ENCODE peak calls at places on chromosomes 5 and 9, in four cellular contexts. Z is psoas muscle, L is right atrium auricular region, F is AG04450. S is an unnamed sample.

GRCh38 chr9:126690431-126691051 is 76.8 kb downstream of the LMX1B start:
- DNase-seq in Z (no peak), L (no peak), F (no peak), S (peak; percentile 32)

GRCh38 chr9:73081979-73082657 is 69.5 kb upstream of the ANXA1 start:
- DNase-seq in Z (no peak), L (no peak), F (no peak), S (no peak)

GRCh38 chr5:142512041-142512679 is 173.7 kb downstream of the FGF1 start:
- DNase-seq in Z (peak; percentile 34), L (no peak), F (no peak), S (no peak)

GRCh38 chr5:150001660-150002493 is 1.3 kb downstream of the HMGXB3 start:
- DNase-seq in Z (peak; percentile 22), L (no peak), F (no peak), S (peak; percentile 75)

GRCh38 chr9:69980041-69980440 is 63.6 kb upstream of the MAMDC2 start:
- DNase-seq in Z (no peak), L (no peak), F (no peak), S (no peak)

GRCh38 chr5:124872615-124873014 is 126.2 kb upstream of the ZNF608 start:
- DNase-seq in Z (no peak), L (no peak), F (no peak), S (no peak)

GRCh38 chr9:125258832-125259534 is 2.6 kb upstream of the GAPVD1 start:
- DNase-seq in Z (no peak), L (no peak), F (no peak), S (no peak)

GRCh38 chr9:110069326-110070248 is 138.4 kb downstream of the C9orf152 start:
- DNase-seq in Z (peak; percentile 54), L (peak; percentile 73), F (peak; percentile 53), S (peak; percentile 34)

GRCh38 chr5:103452666-103453065 is 109.9 kb downstream of the NUDT12 start:
- DNase-seq in Z (no peak), L (no peak), F (no peak), S (peak; percentile 75)

GRCh38 chr5:143195496-143195895 is 208.0 kb downstream of the NR3C1 start:
- DNase-seq in Z (no peak), L (no peak), F (no peak), S (no peak)

GRCh38 chr9:88746029-88746743 is 211.2 kb downstream of the NXNL2 start:
- DNase-seq in Z (peak; percentile 59), L (no peak), F (peak; percentile 81), S (peak; percentile 90)

GRCh38 chr9:70902171-70902570 is 219.2 kb downstream of the TRPM3 start:
- DNase-seq in Z (no peak), L (no peak), F (no peak), S (no peak)

GRCh38 chr5:149762958-149763630 is 33.0 kb downstream of the PPARGC1B start:
- DNase-seq in Z (no peak), L (no peak), F (no peak), S (no peak)

GRCh38 chr5:78137290-78137689 is 157.2 kb downstream of the AP3B1 start:
- DNase-seq in Z (no peak), L (no peak), F (no peak), S (no peak)

GRCh38 chr5:78127875-78128274 is 166.6 kb downstream of the AP3B1 start:
- DNase-seq in Z (no peak), L (no peak), F (no peak), S (no peak)

GRCh38 chr5:78129632-78130031 is 164.9 kb downstream of the AP3B1 start:
- DNase-seq in Z (no peak), L (no peak), F (no peak), S (no peak)

GRCh38 chr5:78132507-78132906 is 162.0 kb downstream of the AP3B1 start:
- DNase-seq in Z (no peak), L (no peak), F (no peak), S (no peak)

DNA sequence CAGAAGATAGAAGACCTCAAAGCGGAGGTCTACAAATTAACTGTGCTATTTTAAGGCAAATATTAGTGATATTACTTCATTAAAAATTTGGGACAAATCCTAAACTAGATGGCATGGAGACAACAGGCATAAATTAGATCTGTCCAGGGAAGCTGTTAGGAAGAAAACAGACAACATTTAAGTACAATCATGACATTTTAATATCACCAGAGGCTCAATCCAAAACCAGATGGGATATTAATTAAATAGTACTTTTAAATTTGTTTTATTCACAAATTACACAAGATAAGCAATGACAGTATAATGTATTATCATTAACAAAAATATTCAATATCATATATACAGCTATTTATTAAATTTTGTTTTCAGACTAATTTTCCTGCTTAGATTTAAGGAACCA is 161.1 kb downstream of the AP3B1 start:
- DNase-seq in Z (no peak), L (no peak), F (no peak), S (no peak)
- H3K4me3 ChIP-seq in Z (no peak overlapping the region), L (no peak overlapping the region), F (no peak overlapping the region), S (no peak overlapping the region)

DNA sequence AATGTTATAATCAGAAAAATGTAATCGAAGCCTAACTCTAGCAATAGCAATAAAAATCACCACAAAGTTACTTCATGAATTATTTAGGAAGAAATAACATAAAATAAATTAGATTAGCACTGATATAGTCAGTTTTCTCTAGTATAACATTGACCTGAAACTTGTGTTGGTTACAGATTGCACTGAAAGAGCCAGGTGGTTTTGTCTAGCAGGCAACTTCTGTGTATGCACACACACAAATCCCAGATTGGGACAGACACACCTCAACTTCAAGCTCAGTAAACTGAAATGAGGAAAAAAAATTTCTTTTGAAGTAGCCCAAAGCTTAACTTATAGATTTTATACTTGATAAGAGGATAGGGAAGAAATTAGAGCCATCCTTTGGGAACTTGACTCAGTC is 129.3 kb downstream of the EFNA5 start:
- DNase-seq in Z (no peak), L (no peak), F (no peak), S (no peak)
- H3K27me3 ChIP-seq in Z (no peaks in the 10 kb centered on the region), L (no peaks in the 10 kb centered on the region), F (no peaks in the 10 kb centered on the region), S (no peaks in the 10 kb centered on the region)

GRCh38 chr5:114363837-114364236 is 2.0 kb downstream of the KCNN2 start:
- DNase-seq in Z (no peak), L (no peak), F (no peak), S (no peak)

GRCh38 chr5:114360816-114361723 is 800 bp upstream of the KCNN2 start:
- DNase-seq in Z (peak; percentile 34), L (no peak), F (no peak), S (peak; percentile 13)

GRCh38 chr5:114361724-114362196 is at the start of gene KCNN2:
- DNase-seq in Z (peak; percentile 77), L (peak; percentile 67), F (peak; percentile 53), S (peak; percentile 64)

GRCh38 chr5:114362197-114362976 is 517 bp downstream of the KCNN2 start:
- DNase-seq in Z (no peak), L (no peak), F (no peak), S (peak; percentile 26)

DNA sequence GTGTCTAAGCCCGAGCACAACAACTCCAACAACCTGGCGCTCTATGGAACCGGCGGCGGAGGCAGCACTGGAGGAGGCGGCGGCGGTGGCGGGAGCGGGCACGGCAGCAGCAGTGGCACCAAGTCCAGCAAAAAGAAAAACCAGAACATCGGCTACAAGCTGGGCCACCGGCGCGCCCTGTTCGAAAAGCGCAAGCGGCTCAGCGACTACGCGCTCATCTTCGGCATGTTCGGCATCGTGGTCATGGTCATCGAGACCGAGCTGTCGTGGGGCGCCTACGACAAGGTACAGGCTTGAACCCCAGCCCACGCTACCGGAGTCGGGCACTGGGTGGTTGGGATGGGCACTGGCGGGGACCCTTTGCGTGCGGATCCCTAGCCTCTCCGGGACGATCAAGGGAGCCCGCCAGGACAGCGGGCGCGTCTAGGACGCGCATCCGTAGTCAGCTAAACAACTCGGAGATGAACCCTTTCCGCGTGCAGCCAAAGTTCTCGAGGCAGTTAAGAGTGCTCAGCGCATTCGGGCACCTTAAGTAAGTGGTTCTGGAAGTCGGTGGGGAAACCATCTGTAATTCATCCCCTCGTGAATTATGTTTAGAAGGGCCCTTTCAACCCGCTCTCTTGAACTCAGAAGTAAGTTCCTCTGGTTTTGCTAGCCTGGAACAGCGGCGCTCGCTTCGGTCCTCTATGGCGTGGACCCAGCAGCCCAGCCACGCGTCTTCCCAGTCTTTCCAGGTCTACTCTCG is 1.3 kb downstream of the KCNN2 start:
- DNase-seq in Z (no peak), L (no peak), F (no peak), S (peak; percentile 18)
- H3K4me3 ChIP-seq in Z (peak overlapping the region; percentile 86), L (peak overlapping the region; percentile 70), F (peak overlapping the region; percentile 69), S (no peak overlapping the region)

DNA sequence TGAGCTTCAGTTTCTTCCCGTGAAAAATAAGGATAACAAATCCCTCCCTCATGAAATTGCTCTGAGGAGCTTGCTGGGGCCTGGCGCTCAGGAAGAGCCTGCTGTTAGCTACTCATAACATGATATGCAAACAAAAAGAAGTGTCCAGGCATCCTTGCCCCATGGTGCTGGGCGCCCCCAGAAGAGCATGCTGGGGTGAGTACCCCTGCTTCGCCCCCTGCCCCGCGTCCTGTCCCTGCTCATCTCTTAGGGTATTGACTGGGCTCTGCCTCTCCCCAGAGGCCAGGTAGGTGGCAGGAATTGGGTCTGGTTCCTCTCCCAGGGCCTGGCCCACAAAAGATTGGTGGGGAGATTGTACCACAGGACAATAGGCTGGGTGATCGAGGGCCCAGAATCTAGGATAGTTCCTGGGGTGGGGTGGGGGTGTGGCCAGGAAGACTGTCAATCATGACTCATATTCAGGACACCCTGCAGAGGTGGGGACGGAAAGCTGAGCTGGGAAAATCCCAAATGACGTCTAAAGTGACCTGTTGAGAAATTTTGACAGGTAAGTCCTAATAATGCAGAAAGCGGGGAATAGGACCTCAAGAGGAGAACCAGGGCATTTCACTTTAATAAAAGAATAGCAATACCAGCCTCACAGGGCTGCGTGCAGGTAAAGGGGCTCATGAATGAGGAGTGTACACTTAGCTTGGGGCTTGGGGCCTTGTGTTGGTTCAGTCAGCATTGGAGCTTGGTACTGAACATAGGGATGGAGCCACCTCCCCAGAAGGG is 8.9 kb downstream of the PITX1 start:
- DNase-seq in Z (no peak), L (no peak), F (no peak), S (peak; percentile 59)
- H3K27me3 ChIP-seq in Z (no peaks in the 10 kb centered on the region), L (peaks cover 29% of the 10 kb centered on the region), F (peaks cover 6% of the 10 kb centered on the region), S (no peaks in the 10 kb centered on the region)

GRCh38 chr9:122126340-122127333 is 32.9 kb downstream of the NDUFA8 start:
- DNase-seq in Z (no peak), L (no peak), F (no peak), S (no peak)
- H3K4me3 ChIP-seq in Z (peak overlapping the region; percentile 47), L (peak overlapping the region; percentile 38), F (peak overlapping the region; percentile 36), S (no peak overlapping the region)

DNA sequence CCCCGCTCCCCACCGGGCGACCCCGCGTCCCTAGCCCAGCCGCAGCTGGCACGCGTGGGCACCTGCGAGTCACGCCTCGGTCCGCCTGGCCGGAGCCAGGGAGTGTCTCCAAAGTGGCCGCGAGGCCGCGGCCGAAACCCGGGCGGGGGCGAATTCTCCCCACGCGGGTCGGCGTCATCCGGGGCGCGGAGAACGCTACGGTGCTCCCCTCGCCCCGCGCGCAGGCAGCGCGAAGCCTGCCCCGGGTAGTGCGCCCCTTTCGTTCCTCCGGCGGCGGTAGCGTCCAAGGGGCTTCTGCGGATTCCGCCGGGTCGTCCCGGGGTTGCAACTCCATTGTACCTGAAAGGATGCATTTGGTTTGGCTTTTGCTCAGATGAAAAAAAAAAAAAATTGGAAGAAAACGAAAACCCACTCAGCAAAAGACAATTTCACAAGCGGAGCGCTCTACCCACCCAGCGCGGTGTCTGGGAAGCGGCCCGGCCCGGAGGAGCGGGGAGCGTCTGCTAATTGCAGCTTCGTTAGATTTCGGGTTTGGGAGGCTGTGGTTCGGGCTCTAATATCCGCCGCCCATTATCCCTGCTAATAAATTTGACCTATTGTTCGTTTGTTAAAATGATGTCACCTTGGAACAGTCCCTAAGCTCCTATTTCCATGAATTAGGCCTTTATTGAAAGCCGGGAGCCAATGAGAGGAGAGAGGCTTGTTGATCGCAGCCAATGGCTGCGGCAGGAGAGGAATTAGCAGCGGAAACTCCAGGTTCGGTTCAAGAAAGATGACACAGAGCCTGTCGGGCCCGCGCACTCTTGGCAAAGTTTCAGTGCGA is at the start of gene TLX3:
- DNase-seq in Z (no peak), L (no peak), F (no peak), S (peak; percentile 50)
- H3K27me3 ChIP-seq in Z (peaks cover 55% of the 10 kb centered on the region), L (peaks cover 73% of the 10 kb centered on the region), F (peaks cover 91% of the 10 kb centered on the region), S (peaks cover 20% of the 10 kb centered on the region)

GRCh38 chr5:343461-344401 is 22.2 kb downstream of the AHRR start:
- DNase-seq in Z (peak; percentile 50), L (peak; percentile 49), F (no peak), S (peak; percentile 84)
- H3K4me3 ChIP-seq in Z (peak overlapping the region; percentile 56), L (peak overlapping the region; percentile 52), F (peak overlapping the region; percentile 43), S (no peak overlapping the region)